ENCODE peak calls at places on chromosomes 16 and 17, in ten cellular contexts. One of them, this sample, is unnamed.

GRCh38 chr17:73706858-73707257 is 62.6 kb upstream of the SDK2 start:
- DNase-seq in MV-4-11: no peak
- DNase-seq in T-helper 2 cell: no peak
- DNase-seq in AML-193: no peak
- DNase-seq in skeletal muscle cell: no peak
- DNase-seq in stimulated activated CD4-positive, alpha-beta T cell treated with anti-CD3 and anti-CD28 coated beads, Interleukin-15, amount 100 ng/mL, for 24 hours: no peak
- DNase-seq in EH: peak; percentile 2
- DNase-seq in BE2C: no peak
- DNase-seq in stimulated activated CD8-positive, alpha-beta memory T cell treated with anti-CD3 and anti-CD28 coated beads, Interleukin-4, amount 100 ng/mL, for 1 hour: no peak
- DNase-seq in SK-MEL-5: no peak
- DNase-seq in this sample: no peak

GRCh38 chr17:66960623-66961022 is 3.9 kb upstream of the CACNG4 start:
- DNase-seq in MV-4-11: no peak
- DNase-seq in T-helper 2 cell: no peak
- DNase-seq in stimulated activated CD4-positive, alpha-beta T cell treated with anti-CD3 and anti-CD28 coated beads, Interleukin-15, amount 100 ng/mL, for 24 hours: no peak
- DNase-seq in AML-193: no peak
- DNase-seq in stimulated activated CD8-positive, alpha-beta memory T cell treated with anti-CD3 and anti-CD28 coated beads, Interleukin-4, amount 100 ng/mL, for 1 hour: no peak
- DNase-seq in EH: no peak
- DNase-seq in skeletal muscle cell: no peak
- DNase-seq in SK-MEL-5: no peak
- DNase-seq in BE2C: peak; percentile 59
- DNase-seq in this sample: no peak

GRCh38 chr17:79984877-79985276 is 50.8 kb downstream of the TBC1D16 start:
- DNase-seq in T-helper 2 cell: no peak
- DNase-seq in skeletal muscle cell: no peak
- DNase-seq in stimulated activated CD4-positive, alpha-beta T cell treated with anti-CD3 and anti-CD28 coated beads, Interleukin-15, amount 100 ng/mL, for 24 hours: no peak
- DNase-seq in stimulated activated CD8-positive, alpha-beta memory T cell treated with anti-CD3 and anti-CD28 coated beads, Interleukin-4, amount 100 ng/mL, for 1 hour: no peak
- DNase-seq in MV-4-11: no peak
- DNase-seq in BE2C: no peak
- DNase-seq in SK-MEL-5: no peak
- DNase-seq in AML-193: no peak
- DNase-seq in EH: no peak
- DNase-seq in this sample: no peak

GRCh38 chr17:50049636-50050035 is 6.3 kb upstream of the ITGA3 start:
- DNase-seq in AML-193: no peak
- DNase-seq in skeletal muscle cell: no peak
- DNase-seq in SK-MEL-5: no peak
- DNase-seq in stimulated activated CD8-positive, alpha-beta memory T cell treated with anti-CD3 and anti-CD28 coated beads, Interleukin-4, amount 100 ng/mL, for 1 hour: no peak
- DNase-seq in stimulated activated CD4-positive, alpha-beta T cell treated with anti-CD3 and anti-CD28 coated beads, Interleukin-15, amount 100 ng/mL, for 24 hours: no peak
- DNase-seq in BE2C: no peak
- DNase-seq in EH: peak; percentile 50
- DNase-seq in MV-4-11: no peak
- DNase-seq in T-helper 2 cell: no peak
- DNase-seq in this sample: no peak

GRCh38 chr17:65535777-65536572 is 25.5 kb downstream of the AXIN2 start:
- DNase-seq in BE2C: no peak
- DNase-seq in MV-4-11: no peak
- DNase-seq in EH: peak; percentile 31
- DNase-seq in stimulated activated CD8-positive, alpha-beta memory T cell treated with anti-CD3 and anti-CD28 coated beads, Interleukin-4, amount 100 ng/mL, for 1 hour: no peak
- DNase-seq in skeletal muscle cell: no peak
- DNase-seq in SK-MEL-5: no peak
- DNase-seq in stimulated activated CD4-positive, alpha-beta T cell treated with anti-CD3 and anti-CD28 coated beads, Interleukin-15, amount 100 ng/mL, for 24 hours: no peak
- DNase-seq in AML-193: no peak
- DNase-seq in T-helper 2 cell: no peak
- DNase-seq in this sample: no peak

GRCh38 chr17:65381160-65381559 is 180.3 kb downstream of the AXIN2 start:
- DNase-seq in BE2C: no peak
- DNase-seq in T-helper 2 cell: no peak
- DNase-seq in stimulated activated CD4-positive, alpha-beta T cell treated with anti-CD3 and anti-CD28 coated beads, Interleukin-15, amount 100 ng/mL, for 24 hours: no peak
- DNase-seq in stimulated activated CD8-positive, alpha-beta memory T cell treated with anti-CD3 and anti-CD28 coated beads, Interleukin-4, amount 100 ng/mL, for 1 hour: no peak
- DNase-seq in EH: no peak
- DNase-seq in skeletal muscle cell: no peak
- DNase-seq in MV-4-11: no peak
- DNase-seq in SK-MEL-5: no peak
- DNase-seq in AML-193: no peak
- DNase-seq in this sample: no peak

GRCh38 chr16:72468582-72468981 is 296.6 kb upstream of the PMFBP1 start:
- DNase-seq in stimulated activated CD4-positive, alpha-beta T cell treated with anti-CD3 and anti-CD28 coated beads, Interleukin-15, amount 100 ng/mL, for 24 hours: no peak
- DNase-seq in MV-4-11: no peak
- DNase-seq in BE2C: no peak
- DNase-seq in EH: no peak
- DNase-seq in skeletal muscle cell: peak; percentile 31
- DNase-seq in AML-193: no peak
- DNase-seq in SK-MEL-5: peak; percentile 33
- DNase-seq in stimulated activated CD8-positive, alpha-beta memory T cell treated with anti-CD3 and anti-CD28 coated beads, Interleukin-4, amount 100 ng/mL, for 1 hour: no peak
- DNase-seq in T-helper 2 cell: no peak
- DNase-seq in this sample: no peak

GRCh38 chr17:39921323-39921722 is 2.9 kb upstream of the GSDMB start:
- DNase-seq in SK-MEL-5: no peak
- DNase-seq in AML-193: no peak
- DNase-seq in stimulated activated CD4-positive, alpha-beta T cell treated with anti-CD3 and anti-CD28 coated beads, Interleukin-15, amount 100 ng/mL, for 24 hours: peak; percentile 57
- DNase-seq in EH: no peak
- DNase-seq in stimulated activated CD8-positive, alpha-beta memory T cell treated with anti-CD3 and anti-CD28 coated beads, Interleukin-4, amount 100 ng/mL, for 1 hour: no peak
- DNase-seq in BE2C: no peak
- DNase-seq in MV-4-11: peak; percentile 54
- DNase-seq in T-helper 2 cell: no peak
- DNase-seq in skeletal muscle cell: no peak
- DNase-seq in this sample: peak; percentile 24

GRCh38 chr16:28950648-28951409 is at the start of gene NFATC2IP:
- DNase-seq in skeletal muscle cell: peak; percentile 99
- DNase-seq in MV-4-11: peak; percentile 100
- DNase-seq in BE2C: peak; percentile 99
- DNase-seq in SK-MEL-5: peak; percentile 99
- DNase-seq in stimulated activated CD8-positive, alpha-beta memory T cell treated with anti-CD3 and anti-CD28 coated beads, Interleukin-4, amount 100 ng/mL, for 1 hour: peak; percentile 98
- DNase-seq in T-helper 2 cell: peak; percentile 99
- DNase-seq in AML-193: peak; percentile 99
- DNase-seq in stimulated activated CD4-positive, alpha-beta T cell treated with anti-CD3 and anti-CD28 coated beads, Interleukin-15, amount 100 ng/mL, for 24 hours: peak; percentile 100
- DNase-seq in EH: peak; percentile 100
- DNase-seq in this sample: peak; percentile 96

GRCh38 chr17:79405823-79406222 is 205.0 kb downstream of the RBFOX3 start:
- DNase-seq in stimulated activated CD4-positive, alpha-beta T cell treated with anti-CD3 and anti-CD28 coated beads, Interleukin-15, amount 100 ng/mL, for 24 hours: no peak
- DNase-seq in BE2C: no peak
- DNase-seq in MV-4-11: no peak
- DNase-seq in SK-MEL-5: no peak
- DNase-seq in AML-193: no peak
- DNase-seq in T-helper 2 cell: no peak
- DNase-seq in skeletal muscle cell: no peak
- DNase-seq in stimulated activated CD8-positive, alpha-beta memory T cell treated with anti-CD3 and anti-CD28 coated beads, Interleukin-4, amount 100 ng/mL, for 1 hour: no peak
- DNase-seq in EH: no peak
- DNase-seq in this sample: no peak

GRCh38 chr16:64952177-64952576 is 169.7 kb downstream of the CDH11 start:
- DNase-seq in skeletal muscle cell: peak; percentile 80
- DNase-seq in MV-4-11: no peak
- DNase-seq in SK-MEL-5: no peak
- DNase-seq in AML-193: no peak
- DNase-seq in stimulated activated CD4-positive, alpha-beta T cell treated with anti-CD3 and anti-CD28 coated beads, Interleukin-15, amount 100 ng/mL, for 24 hours: no peak
- DNase-seq in stimulated activated CD8-positive, alpha-beta memory T cell treated with anti-CD3 and anti-CD28 coated beads, Interleukin-4, amount 100 ng/mL, for 1 hour: no peak
- DNase-seq in EH: peak; percentile 91
- DNase-seq in T-helper 2 cell: no peak
- DNase-seq in BE2C: no peak
- DNase-seq in this sample: no peak

GRCh38 chr16:55421225-55421624 is 57.8 kb upstream of the MMP2 start:
- DNase-seq in SK-MEL-5: no peak
- DNase-seq in AML-193: no peak
- DNase-seq in stimulated activated CD4-positive, alpha-beta T cell treated with anti-CD3 and anti-CD28 coated beads, Interleukin-15, amount 100 ng/mL, for 24 hours: no peak
- DNase-seq in skeletal muscle cell: no peak
- DNase-seq in MV-4-11: no peak
- DNase-seq in stimulated activated CD8-positive, alpha-beta memory T cell treated with anti-CD3 and anti-CD28 coated beads, Interleukin-4, amount 100 ng/mL, for 1 hour: no peak
- DNase-seq in BE2C: no peak
- DNase-seq in T-helper 2 cell: no peak
- DNase-seq in EH: no peak
- DNase-seq in this sample: no peak

GRCh38 chr16:58044266-58045019 is 18.9 kb downstream of the MMP15 start:
- DNase-seq in stimulated activated CD8-positive, alpha-beta memory T cell treated with anti-CD3 and anti-CD28 coated beads, Interleukin-4, amount 100 ng/mL, for 1 hour: no peak
- DNase-seq in EH: no peak
- DNase-seq in stimulated activated CD4-positive, alpha-beta T cell treated with anti-CD3 and anti-CD28 coated beads, Interleukin-15, amount 100 ng/mL, for 24 hours: no peak
- DNase-seq in BE2C: no peak
- DNase-seq in MV-4-11: no peak
- DNase-seq in SK-MEL-5: no peak
- DNase-seq in AML-193: no peak
- DNase-seq in T-helper 2 cell: no peak
- DNase-seq in skeletal muscle cell: no peak
- DNase-seq in this sample: no peak

GRCh38 chr16:58128181-58128631 is 975 bp downstream of the CFAP20 start:
- DNase-seq in EH: no peak
- DNase-seq in SK-MEL-5: no peak
- DNase-seq in BE2C: no peak
- DNase-seq in MV-4-11: no peak
- DNase-seq in T-helper 2 cell: no peak
- DNase-seq in AML-193: no peak
- DNase-seq in skeletal muscle cell: no peak
- DNase-seq in stimulated activated CD8-positive, alpha-beta memory T cell treated with anti-CD3 and anti-CD28 coated beads, Interleukin-4, amount 100 ng/mL, for 1 hour: no peak
- DNase-seq in stimulated activated CD4-positive, alpha-beta T cell treated with anti-CD3 and anti-CD28 coated beads, Interleukin-15, amount 100 ng/mL, for 24 hours: no peak
- DNase-seq in this sample: no peak

GRCh38 chr16:85153046-85153445 is 40.8 kb upstream of the CIBAR2 start:
- DNase-seq in stimulated activated CD4-positive, alpha-beta T cell treated with anti-CD3 and anti-CD28 coated beads, Interleukin-15, amount 100 ng/mL, for 24 hours: no peak
- DNase-seq in T-helper 2 cell: no peak
- DNase-seq in MV-4-11: no peak
- DNase-seq in stimulated activated CD8-positive, alpha-beta memory T cell treated with anti-CD3 and anti-CD28 coated beads, Interleukin-4, amount 100 ng/mL, for 1 hour: no peak
- DNase-seq in BE2C: no peak
- DNase-seq in SK-MEL-5: no peak
- DNase-seq in skeletal muscle cell: no peak
- DNase-seq in AML-193: no peak
- DNase-seq in EH: no peak
- DNase-seq in this sample: no peak

GRCh38 chr17:81806461-81807209 is 2.7 kb downstream of the GCGR start:
- DNase-seq in stimulated activated CD4-positive, alpha-beta T cell treated with anti-CD3 and anti-CD28 coated beads, Interleukin-15, amount 100 ng/mL, for 24 hours: no peak
- DNase-seq in MV-4-11: no peak
- DNase-seq in BE2C: no peak
- DNase-seq in SK-MEL-5: no peak
- DNase-seq in stimulated activated CD8-positive, alpha-beta memory T cell treated with anti-CD3 and anti-CD28 coated beads, Interleukin-4, amount 100 ng/mL, for 1 hour: no peak
- DNase-seq in skeletal muscle cell: no peak
- DNase-seq in T-helper 2 cell: no peak
- DNase-seq in AML-193: no peak
- DNase-seq in EH: no peak
- DNase-seq in this sample: no peak

GRCh38 chr16:16147316-16147999 is 75.8 kb downstream of the ABCC6 start:
- DNase-seq in SK-MEL-5: no peak
- DNase-seq in AML-193: no peak
- DNase-seq in stimulated activated CD4-positive, alpha-beta T cell treated with anti-CD3 and anti-CD28 coated beads, Interleukin-15, amount 100 ng/mL, for 24 hours: no peak
- DNase-seq in skeletal muscle cell: no peak
- DNase-seq in BE2C: no peak
- DNase-seq in stimulated activated CD8-positive, alpha-beta memory T cell treated with anti-CD3 and anti-CD28 coated beads, Interleukin-4, amount 100 ng/mL, for 1 hour: no peak
- DNase-seq in MV-4-11: no peak
- DNase-seq in EH: no peak
- DNase-seq in T-helper 2 cell: no peak
- DNase-seq in this sample: no peak

GRCh38 chr17:48077555-48077954 is 23.7 kb downstream of the CBX1 start:
- DNase-seq in AML-193: no peak
- DNase-seq in stimulated activated CD8-positive, alpha-beta memory T cell treated with anti-CD3 and anti-CD28 coated beads, Interleukin-4, amount 100 ng/mL, for 1 hour: no peak
- DNase-seq in T-helper 2 cell: no peak
- DNase-seq in EH: no peak
- DNase-seq in SK-MEL-5: no peak
- DNase-seq in stimulated activated CD4-positive, alpha-beta T cell treated with anti-CD3 and anti-CD28 coated beads, Interleukin-15, amount 100 ng/mL, for 24 hours: no peak
- DNase-seq in MV-4-11: no peak
- DNase-seq in skeletal muscle cell: no peak
- DNase-seq in BE2C: no peak
- DNase-seq in this sample: no peak

GRCh38 chr17:44002141-44002848 is 2.1 kb upstream of the NAGS start:
- DNase-seq in MV-4-11: peak; percentile 13
- DNase-seq in stimulated activated CD8-positive, alpha-beta memory T cell treated with anti-CD3 and anti-CD28 coated beads, Interleukin-4, amount 100 ng/mL, for 1 hour: no peak
- DNase-seq in T-helper 2 cell: no peak
- DNase-seq in EH: peak; percentile 86
- DNase-seq in BE2C: no peak
- DNase-seq in AML-193: peak; percentile 2
- DNase-seq in SK-MEL-5: no peak
- DNase-seq in skeletal muscle cell: peak; percentile 78
- DNase-seq in stimulated activated CD4-positive, alpha-beta T cell treated with anti-CD3 and anti-CD28 coated beads, Interleukin-15, amount 100 ng/mL, for 24 hours: no peak
- DNase-seq in this sample: no peak

GRCh38 chr17:1625507-1626080 is 3.0 kb downstream of the SLC43A2 start:
- DNase-seq in stimulated activated CD8-positive, alpha-beta memory T cell treated with anti-CD3 and anti-CD28 coated beads, Interleukin-4, amount 100 ng/mL, for 1 hour: no peak
- DNase-seq in stimulated activated CD4-positive, alpha-beta T cell treated with anti-CD3 and anti-CD28 coated beads, Interleukin-15, amount 100 ng/mL, for 24 hours: no peak
- DNase-seq in SK-MEL-5: no peak
- DNase-seq in EH: no peak
- DNase-seq in AML-193: no peak
- DNase-seq in T-helper 2 cell: no peak
- DNase-seq in skeletal muscle cell: no peak
- DNase-seq in MV-4-11: no peak
- DNase-seq in BE2C: no peak
- DNase-seq in this sample: no peak

GRCh38 chr16:86725401-86725800 is 147.1 kb downstream of the FOXL1 start:
- DNase-seq in stimulated activated CD4-positive, alpha-beta T cell treated with anti-CD3 and anti-CD28 coated beads, Interleukin-15, amount 100 ng/mL, for 24 hours: no peak
- DNase-seq in SK-MEL-5: no peak
- DNase-seq in AML-193: no peak
- DNase-seq in skeletal muscle cell: no peak
- DNase-seq in MV-4-11: no peak
- DNase-seq in BE2C: no peak
- DNase-seq in T-helper 2 cell: no peak
- DNase-seq in stimulated activated CD8-positive, alpha-beta memory T cell treated with anti-CD3 and anti-CD28 coated beads, Interleukin-4, amount 100 ng/mL, for 1 hour: no peak
- DNase-seq in EH: no peak
- DNase-seq in this sample: no peak

GRCh38 chr17:56894859-56895455 is 18.9 kb downstream of the TRIM25 start:
- DNase-seq in BE2C: no peak
- DNase-seq in T-helper 2 cell: no peak
- DNase-seq in skeletal muscle cell: no peak
- DNase-seq in SK-MEL-5: no peak
- DNase-seq in stimulated activated CD4-positive, alpha-beta T cell treated with anti-CD3 and anti-CD28 coated beads, Interleukin-15, amount 100 ng/mL, for 24 hours: no peak
- DNase-seq in EH: no peak
- DNase-seq in stimulated activated CD8-positive, alpha-beta memory T cell treated with anti-CD3 and anti-CD28 coated beads, Interleukin-4, amount 100 ng/mL, for 1 hour: no peak
- DNase-seq in MV-4-11: no peak
- DNase-seq in AML-193: no peak
- DNase-seq in this sample: no peak

GRCh38 chr16:73050115-73051099 is 2.5 kb upstream of the ZFHX3 start:
- DNase-seq in skeletal muscle cell: no peak
- DNase-seq in SK-MEL-5: no peak
- DNase-seq in AML-193: no peak
- DNase-seq in MV-4-11: no peak
- DNase-seq in BE2C: no peak
- DNase-seq in EH: no peak
- DNase-seq in stimulated activated CD4-positive, alpha-beta T cell treated with anti-CD3 and anti-CD28 coated beads, Interleukin-15, amount 100 ng/mL, for 24 hours: no peak
- DNase-seq in stimulated activated CD8-positive, alpha-beta memory T cell treated with anti-CD3 and anti-CD28 coated beads, Interleukin-4, amount 100 ng/mL, for 1 hour: no peak
- DNase-seq in T-helper 2 cell: no peak
- DNase-seq in this sample: no peak

GRCh38 chr16:47506800-47507199 is 45.7 kb downstream of the PHKB start:
- DNase-seq in stimulated activated CD8-positive, alpha-beta memory T cell treated with anti-CD3 and anti-CD28 coated beads, Interleukin-4, amount 100 ng/mL, for 1 hour: no peak
- DNase-seq in MV-4-11: no peak
- DNase-seq in T-helper 2 cell: no peak
- DNase-seq in skeletal muscle cell: no peak
- DNase-seq in stimulated activated CD4-positive, alpha-beta T cell treated with anti-CD3 and anti-CD28 coated beads, Interleukin-15, amount 100 ng/mL, for 24 hours: no peak
- DNase-seq in BE2C: no peak
- DNase-seq in SK-MEL-5: no peak
- DNase-seq in AML-193: no peak
- DNase-seq in EH: no peak
- DNase-seq in this sample: no peak

GRCh38 chr17:82281502-82282238 is 8.2 kb upstream of the CSNK1D start:
- DNase-seq in skeletal muscle cell: no peak
- DNase-seq in BE2C: no peak
- DNase-seq in EH: peak; percentile 33
- DNase-seq in MV-4-11: peak; percentile 29
- DNase-seq in SK-MEL-5: no peak
- DNase-seq in stimulated activated CD4-positive, alpha-beta T cell treated with anti-CD3 and anti-CD28 coated beads, Interleukin-15, amount 100 ng/mL, for 24 hours: peak; percentile 74
- DNase-seq in AML-193: no peak
- DNase-seq in stimulated activated CD8-positive, alpha-beta memory T cell treated with anti-CD3 and anti-CD28 coated beads, Interleukin-4, amount 100 ng/mL, for 1 hour: no peak
- DNase-seq in T-helper 2 cell: no peak
- DNase-seq in this sample: no peak

GRCh38 chr17:27473748-27474609 is 17.7 kb downstream of the KSR1 start:
- DNase-seq in stimulated activated CD4-positive, alpha-beta T cell treated with anti-CD3 and anti-CD28 coated beads, Interleukin-15, amount 100 ng/mL, for 24 hours: peak; percentile 89
- DNase-seq in stimulated activated CD8-positive, alpha-beta memory T cell treated with anti-CD3 and anti-CD28 coated beads, Interleukin-4, amount 100 ng/mL, for 1 hour: peak; percentile 41
- DNase-seq in SK-MEL-5: no peak
- DNase-seq in AML-193: peak; percentile 71
- DNase-seq in BE2C: peak; percentile 14
- DNase-seq in MV-4-11: peak; percentile 97
- DNase-seq in T-helper 2 cell: peak; percentile 76
- DNase-seq in EH: no peak
- DNase-seq in skeletal muscle cell: no peak
- DNase-seq in this sample: no peak

GRCh38 chr17:61129876-61130275 is 269.8 kb upstream of the TBX2 start:
- DNase-seq in AML-193: no peak
- DNase-seq in EH: no peak
- DNase-seq in T-helper 2 cell: no peak
- DNase-seq in BE2C: no peak
- DNase-seq in stimulated activated CD8-positive, alpha-beta memory T cell treated with anti-CD3 and anti-CD28 coated beads, Interleukin-4, amount 100 ng/mL, for 1 hour: no peak
- DNase-seq in SK-MEL-5: no peak
- DNase-seq in MV-4-11: no peak
- DNase-seq in skeletal muscle cell: no peak
- DNase-seq in stimulated activated CD4-positive, alpha-beta T cell treated with anti-CD3 and anti-CD28 coated beads, Interleukin-15, amount 100 ng/mL, for 24 hours: no peak
- DNase-seq in this sample: no peak

GRCh38 chr17:80036715-80037477 is 454 bp downstream of the CCDC40 start:
- DNase-seq in AML-193: no peak
- DNase-seq in stimulated activated CD4-positive, alpha-beta T cell treated with anti-CD3 and anti-CD28 coated beads, Interleukin-15, amount 100 ng/mL, for 24 hours: peak; percentile 48
- DNase-seq in stimulated activated CD8-positive, alpha-beta memory T cell treated with anti-CD3 and anti-CD28 coated beads, Interleukin-4, amount 100 ng/mL, for 1 hour: no peak
- DNase-seq in EH: peak; percentile 53
- DNase-seq in T-helper 2 cell: no peak
- DNase-seq in skeletal muscle cell: no peak
- DNase-seq in SK-MEL-5: peak; percentile 74
- DNase-seq in BE2C: peak; percentile 71
- DNase-seq in MV-4-11: no peak
- DNase-seq in this sample: peak; percentile 85